ENCODE peak calls at places on chromosomes 3 and 15, in six cellular contexts. R is left colon; T is G401; M is KBM-7; A is HEK293T; N is stimulated activated CD4-positive, alpha-beta T cell treated with anti-CD3 and anti-CD28 coated beads, Interleukin-12 subunit alpha, Interleukin-12 subunit beta, amount 100 ng/mL, for 24 hours. O is an unnamed sample.

GRCh38 chr3:172659246-172660002 is 51.4 kb downstream of the NCEH1 start:
- DNase-seq in R (no peak), T (no peak), M (no peak), A (no peak), N (no peak), O (no peak)

GRCh38 chr15:78730955-78731354 is 80.3 kb downstream of the ADAMTS7 start:
- DNase-seq in R (no peak), T (no peak), M (no peak), A (no peak), N (no peak), O (no peak)

GRCh38 chr3:55624238-55624637 is 137.1 kb upstream of the WNT5A start:
- DNase-seq in R (no peak), T (peak), M (no peak), A (no peak), N (no peak), O (no peak)

GRCh38 chr3:32432045-32432710 is 40.5 kb downstream of the CMTM7 start:
- DNase-seq in R (no peak), T (no peak), M (no peak), A (no peak), N (no peak), O (no peak)

GRCh38 chr15:22942306-22942855 is 37.8 kb downstream of the CYFIP1 start:
- DNase-seq in R (no peak), T (no peak), M (no peak), A (no peak), N (no peak), O (no peak)

GRCh38 chr15:63135804-63136203 is 14.1 kb downstream of the LACTB start:
- DNase-seq in R (no peak), T (no peak), M (no peak), A (no peak), N (no peak), O (peak)

GRCh38 chr3:55826731-55827496 is 339.8 kb upstream of the WNT5A start:
- DNase-seq in R (no peak), T (peak), M (no peak), A (no peak), N (no peak), O (no peak)

GRCh38 chr15:101445562-101446526 is 43.7 kb downstream of the PCSK6 start:
- DNase-seq in R (no peak), T (no peak), M (peak), A (no peak), N (no peak), O (no peak)

GRCh38 chr3:38473229-38473628 is 19.5 kb downstream of the ACVR2B start:
- DNase-seq in R (no peak), T (no peak), M (no peak), A (no peak), N (no peak), O (no peak)